ENCODE peak calls at places on chromosomes 5 and 9, in nine cellular contexts. B is HFFc6; K is A673; M is astrocyte; C is gastrocnemius medialis; D is right atrium auricular region; A is RWPE1; T is fibroblast of mammary gland; S is CD8-positive, alpha-beta T cell. I is an unnamed sample.

GRCh38 chr5:132074772-132075718 is 1.5 kb downstream of the CSF2 start:
- DNase-seq in B (no peak), K (no peak), M (no peak), C (no peak), D (no peak), A (no peak), T (no peak), S (no peak), I (no peak)

GRCh38 chr5:131262953-131263541 is 806 bp upstream of the CDC42SE2 start:
- DNase-seq in B (peak), K (no peak), M (no peak), C (peak), D (no peak), A (no peak), T (no peak), S (no peak), I (no peak)

GRCh38 chr5:40879163-40879942 is 29.9 kb upstream of the C7 start:
- DNase-seq in B (peak), K (peak), M (peak), C (no peak), D (no peak), A (peak), T (peak), S (no peak), I (no peak)

GRCh38 chr5:136109453-136109852 is 23.2 kb upstream of the SMAD5 start:
- DNase-seq in B (no peak), K (no peak), M (no peak), C (no peak), D (no peak), A (no peak), T (no peak), S (no peak), I (no peak)

GRCh38 chr5:39118638-39119037 is 44.4 kb upstream of the RICTOR start:
- DNase-seq in B (no peak), K (no peak), M (no peak), C (no peak), D (no peak), A (no peak), T (no peak), S (no peak), I (no peak)

GRCh38 chr5:43007246-43007910 is 32.7 kb downstream of the ANXA2R start:
- DNase-seq in B (peak), K (peak), M (peak), C (no peak), D (peak), A (peak), T (peak), S (peak), I (peak)

GRCh38 chr5:135188233-135188909 is 154.3 kb upstream of the PITX1 start:
- DNase-seq in B (no peak), K (no peak), M (no peak), C (no peak), D (no peak), A (no peak), T (no peak), S (no peak), I (no peak)

GRCh38 chr5:95102687-95103086 is 182.2 kb downstream of the MCTP1 start:
- DNase-seq in B (no peak), K (no peak), M (no peak), C (no peak), D (no peak), A (no peak), T (no peak), S (no peak), I (no peak)

GRCh38 chr5:84242286-84242685 is 142.4 kb downstream of the EDIL3 start:
- DNase-seq in B (no peak), K (no peak), M (peak), C (no peak), D (no peak), A (no peak), T (peak), S (no peak), I (no peak)

GRCh38 chr9:137458194-137459146 is 664 bp downstream of the NSMF start:
- DNase-seq in B (no peak), K (peak), M (peak), C (no peak), D (no peak), A (peak), T (no peak), S (no peak), I (no peak)

GRCh38 chr5:8756498-8757084 is 789.3 kb downstream of the SEMA5A start:
- DNase-seq in B (peak), K (no peak), M (peak), C (no peak), D (no peak), A (peak), T (peak), S (no peak), I (no peak)

GRCh38 chr9:13149454-13149853 is 130.0 kb downstream of the MPDZ start:
- DNase-seq in B (no peak), K (no peak), M (no peak), C (peak), D (no peak), A (no peak), T (no peak), S (no peak), I (no peak)

GRCh38 chr5:73130811-73131210 is 10.4 kb downstream of the TMEM171 start:
- DNase-seq in B (no peak), K (no peak), M (no peak), C (no peak), D (no peak), A (no peak), T (no peak), S (no peak), I (no peak)

GRCh38 chr5:113293613-113294340 is 141.0 kb downstream of the TSSK1B start:
- DNase-seq in B (no peak), K (no peak), M (no peak), C (no peak), D (peak), A (peak), T (peak), S (peak), I (no peak)

GRCh38 chr5:90379652-90380051 is 29.9 kb downstream of the CETN3 start:
- DNase-seq in B (no peak), K (no peak), M (no peak), C (no peak), D (no peak), A (no peak), T (no peak), S (no peak), I (no peak)

GRCh38 chr9:37966443-37967271 is 62.7 kb upstream of the SLC25A51 start:
- DNase-seq in B (no peak), K (no peak), M (no peak), C (no peak), D (no peak), A (no peak), T (peak), S (no peak), I (no peak)

GRCh38 chr9:100052375-100052774 is 46.4 kb downstream of the ERP44 start:
- DNase-seq in B (no peak), K (peak), M (no peak), C (no peak), D (no peak), A (no peak), T (no peak), S (no peak), I (no peak)

GRCh38 chr5:90802695-90803317 is 244.2 kb downstream of the ADGRV1 start:
- DNase-seq in B (peak), K (peak), M (peak), C (no peak), D (no peak), A (peak), T (peak), S (no peak), I (no peak)

GRCh38 chr9:89367281-89367680 is 49.0 kb downstream of the SECISBP2 start:
- DNase-seq in B (no peak), K (no peak), M (no peak), C (no peak), D (no peak), A (no peak), T (no peak), S (no peak), I (no peak)

GRCh38 chr5:39395521-39395920 is 29.3 kb downstream of the DAB2 start:
- DNase-seq in B (no peak), K (no peak), M (peak), C (no peak), D (no peak), A (no peak), T (no peak), S (no peak), I (no peak)

GRCh38 chr9:135116892-135117680 is 29.6 kb downstream of the OLFM1 start:
- DNase-seq in B (no peak), K (peak), M (no peak), C (no peak), D (no peak), A (no peak), T (no peak), S (no peak), I (no peak)

GRCh38 chr9:115202960-115203751 is 85.2 kb upstream of the TNC start:
- DNase-seq in B (peak), K (peak), M (peak), C (no peak), D (no peak), A (no peak), T (peak), S (no peak), I (no peak)
- TF ChIP-seq CTCF in B (peak), K (peak), M (peak), C (no peak), D (no peak), A (no peak), T (peak), S (no peak), I (no peak)

GRCh38 chr5:178781936-178782335 is 51.5 kb upstream of the ZNF354A start:
- DNase-seq in B (no peak), K (no peak), M (no peak), C (no peak), D (no peak), A (no peak), T (no peak), S (no peak), I (no peak)
- TF ChIP-seq CTCF in B (no peak), K (no peak), M (no peak), C (no peak), D (no peak), A (no peak), T (no peak), S (no peak), I (no peak)

GRCh38 chr9:27341545-27342294 is 44.8 kb upstream of the EQTN start:
- DNase-seq in B (no peak), K (no peak), M (no peak), C (no peak), D (no peak), A (no peak), T (no peak), S (no peak), I (no peak)
- TF ChIP-seq CTCF in B (no peak), K (no peak), M (no peak), C (no peak), D (no peak), A (no peak), T (no peak), S (no peak), I (no peak)

DNA sequence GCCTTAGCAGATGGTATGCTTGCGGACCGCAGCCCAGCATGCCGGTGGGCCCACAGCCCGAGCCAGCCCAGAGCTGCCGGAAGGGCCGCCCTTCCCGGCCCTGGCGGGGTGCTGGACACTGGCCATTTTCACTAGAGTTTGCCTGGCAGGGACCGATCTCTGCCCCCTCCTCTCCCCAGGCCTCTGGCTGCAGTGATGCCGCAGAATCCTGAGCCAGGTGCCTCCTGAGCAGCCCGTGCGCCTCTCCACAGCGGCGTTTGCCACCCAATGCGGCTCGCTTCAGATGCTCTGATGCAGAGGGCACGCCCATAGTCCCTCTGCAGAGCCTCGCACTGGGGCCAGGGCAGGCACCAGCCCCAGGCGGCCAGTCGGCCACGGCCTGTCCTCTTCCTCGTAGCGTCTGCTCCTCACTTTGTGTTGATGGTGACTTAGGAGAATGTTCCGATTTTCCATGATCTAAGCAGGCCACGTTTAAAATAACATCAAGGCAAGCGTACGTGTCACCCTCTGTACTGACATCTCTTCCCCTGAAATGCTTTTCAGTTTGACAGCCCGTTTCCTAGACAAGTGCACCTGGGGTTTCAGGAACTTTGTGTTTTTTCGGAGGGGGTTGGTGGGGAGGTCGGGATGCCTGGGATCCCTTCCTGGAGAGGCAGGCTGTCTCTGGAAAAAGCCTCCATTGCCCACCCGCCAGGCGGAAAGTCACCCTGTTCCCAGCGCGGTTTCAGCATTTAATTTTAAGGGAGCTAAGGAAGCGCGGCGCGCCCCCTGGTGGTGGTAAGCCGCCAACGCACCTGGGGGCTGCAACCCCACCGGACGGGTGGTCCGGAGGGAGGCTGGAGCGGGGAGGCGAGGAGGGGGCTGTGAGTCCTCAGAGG is 29.8 kb upstream of the HMCN2 start:
- DNase-seq in B (peak), K (peak), M (no peak), C (no peak), D (peak), A (peak), T (peak), S (peak), I (peak)
- TF ChIP-seq CTCF in B (peak), K (peak), M (peak), C (peak), D (peak), A (peak), T (peak), S (peak), I (peak)